ENCODE peak calls at places on chromosomes 12 and 14, in seven cellular contexts. X, J, H, M, I, Q and U are unnamed samples.

GRCh38 chr14:95237121-95237876 is 80.0 kb upstream of the DICER1 start:
- DNase-seq in X (no peak), J (peak; percentile 67), H (no peak), M (no peak), I (no peak), Q (no peak), U (peak; percentile 43)

GRCh38 chr14:59208224-59208814 is 19.9 kb downstream of the DAAM1 start:
- DNase-seq in X (no peak), J (no peak), H (no peak), M (no peak), I (no peak), Q (peak; percentile 69), U (no peak)

GRCh38 chr12:125324861-125325260 is 259.6 kb downstream of the AACS start:
- DNase-seq in X (no peak), J (no peak), H (no peak), M (no peak), I (no peak), Q (no peak), U (no peak)

GRCh38 chr12:5003025-5003666 is 40.5 kb upstream of the KCNA5 start:
- DNase-seq in X (no peak), J (peak; percentile 45), H (peak; percentile 43), M (peak; percentile 84), I (peak; percentile 62), Q (peak; percentile 50), U (peak; percentile 75)

GRCh38 chr14:106218189-106218588 is 691.8 kb downstream of the TMEM121 start:
- DNase-seq in X (no peak), J (no peak), H (no peak), M (no peak), I (no peak), Q (no peak), U (no peak)

GRCh38 chr12:1920971-1921370 is 2.5 kb upstream of the CACNA2D4 start:
- DNase-seq in X (no peak), J (no peak), H (no peak), M (no peak), I (no peak), Q (no peak), U (peak; percentile 29)

GRCh38 chr12:1911598-1912575 is 6.6 kb downstream of the CACNA2D4 start:
- DNase-seq in X (no peak), J (no peak), H (no peak), M (no peak), I (peak; percentile 54), Q (no peak), U (peak; percentile 7)

GRCh38 chr12:121535150-121536057 is 45.4 kb downstream of the KDM2B start:
- DNase-seq in X (no peak), J (no peak), H (no peak), M (no peak), I (no peak), Q (no peak), U (no peak)

GRCh38 chr12:102144221-102144620 is 24.2 kb downstream of the PARPBP start:
- DNase-seq in X (no peak), J (no peak), H (no peak), M (no peak), I (no peak), Q (no peak), U (no peak)

GRCh38 chr12:124397807-124398577 is 103.1 kb downstream of the RFLNA start:
- DNase-seq in X (peak; percentile 64), J (peak; percentile 70), H (no peak), M (no peak), I (no peak), Q (peak; percentile 41), U (no peak)

DNA sequence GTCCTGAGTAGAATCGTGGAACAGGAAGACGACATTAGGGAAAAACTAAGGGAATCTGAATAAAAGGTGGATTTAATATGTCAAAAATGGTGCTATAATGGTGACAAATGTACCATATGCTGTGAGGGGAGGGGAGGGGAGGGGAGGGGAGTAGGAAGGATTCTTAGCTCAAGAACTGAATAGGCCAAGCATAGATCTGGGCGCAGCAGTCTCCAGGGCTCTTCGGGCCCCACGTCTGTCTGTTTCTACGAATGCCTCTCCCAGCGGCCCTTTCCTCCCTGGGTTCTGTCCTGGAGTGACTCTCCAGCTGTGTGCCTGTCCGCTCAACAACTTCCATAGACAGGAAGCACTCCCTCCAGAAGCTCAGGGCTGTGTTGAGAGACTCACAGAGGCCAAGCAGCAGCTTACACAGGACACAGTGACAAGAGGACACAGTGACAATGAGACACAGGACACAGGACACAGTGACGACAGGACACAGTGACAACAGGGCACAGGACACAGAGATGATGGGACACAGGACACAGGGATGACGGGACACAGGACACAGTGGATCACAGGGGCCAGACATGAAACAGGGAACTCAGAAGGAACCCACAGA is 42.4 kb upstream of the PPP2R5C start:
- DNase-seq in X (no peak), J (no peak), H (no peak), M (no peak), I (no peak), Q (no peak), U (no peak)
- H3K27ac ChIP-seq in X (no peak overlapping the region), J (no peak overlapping the region), H (no peak overlapping the region), M (no peak overlapping the region), I (peak overlapping the region; percentile 21), Q (no peak overlapping the region), U (no peak overlapping the region)

DNA sequence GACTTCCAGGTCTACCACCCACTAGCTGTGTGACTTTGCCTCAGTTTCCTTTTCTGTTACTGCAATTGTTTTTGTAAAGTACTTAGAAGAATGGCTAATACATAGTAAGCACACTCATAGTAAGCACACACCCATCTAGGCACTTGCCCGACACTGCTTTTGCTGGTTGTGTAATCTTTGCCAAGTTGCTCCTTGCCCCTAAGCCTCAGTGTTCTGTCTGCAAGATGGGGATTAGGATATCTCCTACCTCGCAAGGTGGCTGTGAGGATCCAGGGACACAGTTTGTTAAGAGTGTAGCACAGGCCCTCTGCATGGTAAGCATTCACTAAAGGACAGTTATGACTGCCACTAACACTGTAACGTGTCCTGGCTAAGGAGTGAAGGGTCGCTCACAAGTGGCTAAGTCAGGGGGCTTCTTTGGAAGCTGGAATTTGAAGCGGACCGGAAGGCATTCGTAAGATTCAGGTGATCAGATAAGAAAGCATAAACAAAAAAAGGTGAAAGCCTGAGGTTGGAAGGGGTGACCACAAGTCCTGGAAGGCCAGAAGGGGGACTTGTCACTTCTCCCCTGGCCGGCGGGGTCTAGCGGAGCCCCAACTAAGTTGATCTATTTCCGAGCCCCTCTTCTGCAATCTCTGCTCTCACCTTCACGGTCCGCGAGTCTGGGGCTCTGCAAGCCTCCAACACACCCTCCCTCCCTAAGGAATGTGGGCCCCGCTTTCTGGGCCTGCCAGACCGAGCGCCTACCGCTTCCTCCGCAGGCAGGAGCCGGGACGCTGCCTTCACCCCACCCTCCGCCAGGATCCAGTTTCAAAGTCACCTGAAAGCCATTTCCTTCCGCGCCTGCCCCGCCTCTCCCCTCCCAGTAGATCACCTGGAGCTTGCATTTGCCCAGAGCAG is 1.5 kb upstream of the PLEKHG3 start:
- DNase-seq in X (no peak), J (no peak), H (no peak), M (peak; percentile 83), I (no peak), Q (no peak), U (no peak)
- H3K4me3 ChIP-seq in X (no peak overlapping the region), J (no peak overlapping the region), H (peak overlapping the region; percentile 82), M (peak overlapping the region; percentile 82), I (peak overlapping the region; percentile 89), Q (no peak overlapping the region), U (peak overlapping the region; percentile 83)

GRCh38 chr12:132734206-132734605 is 23.6 kb downstream of the PGAM5 start:
- DNase-seq in X (no peak), J (no peak), H (no peak), M (no peak), I (no peak), Q (no peak), U (no peak)
- H3K36me3 ChIP-seq in X (no peaks in the 10 kb centered on the region), J (peaks cover 44% of the 10 kb centered on the region), H (peaks cover 41% of the 10 kb centered on the region), M (peaks cover 10% of the 10 kb centered on the region), I (peaks cover 84% of the 10 kb centered on the region), Q (peaks cover 75% of the 10 kb centered on the region), U (no peaks in the 10 kb centered on the region)

DNA sequence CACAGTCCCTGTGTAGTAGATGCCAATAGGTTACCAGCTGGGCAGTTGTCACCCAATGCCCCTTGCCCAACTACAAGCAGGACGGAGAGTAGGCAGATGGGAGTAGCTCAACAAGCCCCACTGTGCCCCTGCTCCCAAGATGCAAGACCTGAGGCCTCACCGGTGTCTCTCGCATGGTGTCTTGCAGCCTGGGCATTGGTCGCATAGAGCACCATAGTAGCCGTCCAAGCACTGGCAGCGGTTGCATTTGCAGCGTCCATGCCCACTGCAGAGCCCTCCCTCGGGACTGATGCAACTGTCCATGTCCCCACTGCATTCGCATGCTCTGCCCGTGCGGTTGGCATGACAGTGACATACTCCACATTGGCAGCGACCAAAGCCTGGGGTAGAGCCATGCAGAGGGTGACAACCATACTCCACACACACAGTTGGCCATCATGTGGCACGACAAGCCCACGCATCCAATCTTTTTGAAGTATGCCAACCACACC is 11.9 kb upstream of the CSAD start:
- DNase-seq in X (no peak), J (no peak), H (no peak), M (no peak), I (no peak), Q (no peak), U (no peak)
- H3K27ac ChIP-seq in X (no peak overlapping the region), J (no peak overlapping the region), H (no peak overlapping the region), M (no peak overlapping the region), I (no peak overlapping the region), Q (no peak overlapping the region), U (no peak overlapping the region)

DNA sequence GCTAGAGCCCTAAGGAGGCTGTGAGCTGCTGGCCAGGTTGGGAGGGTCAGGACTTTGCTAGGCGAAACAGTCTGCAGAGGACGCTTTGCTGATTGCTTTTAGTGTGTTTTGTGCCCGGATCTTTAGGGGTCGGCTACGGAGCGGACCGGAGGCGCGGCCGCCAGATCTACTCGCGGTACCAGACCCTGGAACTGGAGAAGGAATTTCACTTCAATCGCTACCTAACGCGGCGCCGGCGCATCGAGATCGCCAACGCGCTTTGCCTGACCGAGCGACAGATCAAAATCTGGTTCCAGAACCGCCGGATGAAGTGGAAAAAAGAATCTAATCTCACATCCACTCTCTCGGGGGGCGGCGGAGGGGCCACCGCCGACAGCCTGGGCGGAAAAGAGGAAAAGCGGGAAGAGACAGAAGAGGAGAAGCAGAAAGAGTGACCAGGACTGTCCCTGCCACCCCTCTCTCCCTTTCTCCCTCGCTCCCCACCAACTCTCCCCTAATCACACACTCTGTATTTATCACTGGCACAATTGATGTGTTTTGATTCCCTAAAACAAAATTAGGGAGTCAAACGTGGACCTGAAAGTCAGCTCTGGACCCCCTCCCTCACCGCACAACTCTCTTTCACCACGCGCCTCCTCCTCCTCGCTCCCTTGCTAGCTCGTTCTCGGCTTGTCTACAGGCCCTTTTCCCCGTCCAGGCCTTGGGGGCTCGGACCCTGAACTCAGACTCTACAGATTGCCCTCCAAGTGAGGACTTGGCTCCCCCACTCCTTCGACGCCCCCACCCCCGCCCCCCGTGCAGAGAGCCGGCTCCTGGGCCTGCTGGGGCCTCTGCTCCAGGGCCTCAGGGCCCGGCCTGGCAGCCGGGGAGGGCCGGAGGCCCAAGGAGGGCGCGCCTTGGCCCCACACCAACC is 1.5 kb downstream of the HOXC6 start:
- DNase-seq in X (peak; percentile 61), J (no peak), H (no peak), M (peak; percentile 62), I (no peak), Q (no peak), U (no peak)
- H3K4me3 ChIP-seq in X (no peak overlapping the region), J (peak overlapping the region; percentile 3), H (no peak overlapping the region), M (no peak overlapping the region), I (peak overlapping the region; percentile 77), Q (no peak overlapping the region), U (no peak overlapping the region)